ENCODE peak calls at places on chromosomes 5 and 9, in five cellular contexts. One of them, this sample, is unnamed.

GRCh38 chr5:80761176-80761575 is 106.4 kb upstream of the DHFR start:
- DNase-seq in tibial nerve: no peak
- DNase-seq in Peyer's patch: no peak
- DNase-seq in GM23338: peak
- DNase-seq in spleen: no peak
- DNase-seq in this sample: no peak

GRCh38 chr9:35800530-35800929 is 9.1 kb downstream of the NPR2 start:
- DNase-seq in Peyer's patch: no peak
- DNase-seq in GM23338: no peak
- DNase-seq in spleen: no peak
- DNase-seq in tibial nerve: no peak
- DNase-seq in this sample: no peak

GRCh38 chr9:121861501-121862180 is 210.2 kb downstream of the DAB2IP start:
- DNase-seq in GM23338: peak
- DNase-seq in Peyer's patch: peak
- DNase-seq in spleen: no peak
- DNase-seq in tibial nerve: no peak
- DNase-seq in this sample: no peak

GRCh38 chr9:131810351-131811170 is 70.7 kb upstream of the RAPGEF1 start:
- DNase-seq in tibial nerve: no peak
- DNase-seq in spleen: no peak
- DNase-seq in Peyer's patch: no peak
- DNase-seq in GM23338: no peak
- DNase-seq in this sample: no peak

GRCh38 chr9:98437458-98438034 is 182.1 kb upstream of the TBC1D2 start:
- DNase-seq in tibial nerve: no peak
- DNase-seq in GM23338: no peak
- DNase-seq in spleen: no peak
- DNase-seq in Peyer's patch: no peak
- DNase-seq in this sample: no peak

GRCh38 chr9:78932849-78933627 is 636.1 kb downstream of the PSAT1 start:
- DNase-seq in Peyer's patch: no peak
- DNase-seq in spleen: no peak
- DNase-seq in GM23338: no peak
- DNase-seq in tibial nerve: no peak
- DNase-seq in this sample: no peak

GRCh38 chr9:18390393-18390792 is 83.6 kb upstream of the ADAMTSL1 start:
- DNase-seq in tibial nerve: no peak
- DNase-seq in Peyer's patch: no peak
- DNase-seq in spleen: no peak
- DNase-seq in GM23338: no peak
- DNase-seq in this sample: no peak

GRCh38 chr9:117044241-117044640 is 357.1 kb downstream of the TRIM32 start:
- DNase-seq in tibial nerve: no peak
- DNase-seq in spleen: no peak
- DNase-seq in Peyer's patch: no peak
- DNase-seq in GM23338: peak
- DNase-seq in this sample: no peak

GRCh38 chr9:97769208-97769607 is 72.1 kb upstream of the XPA start:
- DNase-seq in Peyer's patch: no peak
- DNase-seq in spleen: no peak
- DNase-seq in tibial nerve: no peak
- DNase-seq in GM23338: no peak
- DNase-seq in this sample: no peak

GRCh38 chr5:40227366-40227765 is 452.3 kb upstream of the PTGER4 start:
- DNase-seq in tibial nerve: no peak
- DNase-seq in GM23338: no peak
- DNase-seq in spleen: no peak
- DNase-seq in Peyer's patch: no peak
- DNase-seq in this sample: no peak

GRCh38 chr9:124477211-124478013 is 27.2 kb downstream of the ADGRD2 start:
- DNase-seq in GM23338: peak
- DNase-seq in spleen: no peak
- DNase-seq in tibial nerve: no peak
- DNase-seq in Peyer's patch: no peak
- DNase-seq in this sample: no peak

GRCh38 chr5:67494186-67494842 is 297.7 kb upstream of the CD180 start:
- DNase-seq in tibial nerve: no peak
- DNase-seq in GM23338: no peak
- DNase-seq in spleen: no peak
- DNase-seq in Peyer's patch: no peak
- DNase-seq in this sample: no peak

GRCh38 chr5:67495072-67495471 is 298.5 kb upstream of the CD180 start:
- DNase-seq in GM23338: no peak
- DNase-seq in Peyer's patch: no peak
- DNase-seq in spleen: no peak
- DNase-seq in tibial nerve: no peak
- DNase-seq in this sample: no peak

GRCh38 chr5:67496051-67496450 is 299.5 kb upstream of the CD180 start:
- DNase-seq in Peyer's patch: no peak
- DNase-seq in spleen: no peak
- DNase-seq in tibial nerve: no peak
- DNase-seq in GM23338: no peak
- DNase-seq in this sample: no peak

GRCh38 chr5:67490543-67491321 is 294.1 kb upstream of the CD180 start:
- DNase-seq in GM23338: no peak
- DNase-seq in tibial nerve: no peak
- DNase-seq in Peyer's patch: peak
- DNase-seq in spleen: no peak
- DNase-seq in this sample: no peak

DNA sequence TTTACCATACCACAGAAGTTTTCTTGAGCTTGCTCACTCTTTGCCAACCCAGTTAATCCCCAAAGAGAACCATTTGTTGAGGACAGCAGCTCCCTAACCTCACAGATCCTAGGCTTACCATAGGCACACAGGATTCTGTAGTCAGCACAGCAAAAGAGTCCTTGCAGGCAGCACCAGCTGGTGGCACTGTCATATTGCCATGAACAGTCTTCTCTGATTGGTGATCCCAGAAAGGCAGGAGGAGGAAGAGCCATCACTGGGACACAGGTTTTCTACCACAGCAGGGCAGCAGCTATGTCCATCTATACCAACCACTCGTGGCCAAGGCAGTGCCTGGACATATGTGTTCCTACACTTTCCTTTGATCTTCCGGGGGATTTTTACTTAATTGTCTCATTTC is 297.1 kb upstream of the CD180 start:
- DNase-seq in GM23338: peak
- DNase-seq in Peyer's patch: peak
- DNase-seq in spleen: no peak
- DNase-seq in tibial nerve: no peak
- DNase-seq in this sample: no peak
- TF ChIP-seq CTCF in GM23338: peak
- TF ChIP-seq CTCF in Peyer's patch: peak
- TF ChIP-seq CTCF in spleen: no peak
- TF ChIP-seq CTCF in tibial nerve: peak
- TF ChIP-seq CTCF in this sample: peak

GRCh38 chr5:79536193-79536906 is 22.4 kb upstream of the HOMER1 start:
- DNase-seq in GM23338: no peak
- DNase-seq in Peyer's patch: no peak
- DNase-seq in tibial nerve: no peak
- DNase-seq in spleen: no peak
- DNase-seq in this sample: no peak
- TF ChIP-seq CTCF in GM23338: no peak
- TF ChIP-seq CTCF in Peyer's patch: no peak
- TF ChIP-seq CTCF in tibial nerve: no peak
- TF ChIP-seq CTCF in spleen: no peak
- TF ChIP-seq CTCF in this sample: no peak

GRCh38 chr9:9912459-9912858 is 700.3 kb downstream of the PTPRD start:
- DNase-seq in Peyer's patch: no peak
- DNase-seq in spleen: no peak
- DNase-seq in tibial nerve: no peak
- DNase-seq in GM23338: peak
- DNase-seq in this sample: no peak
- TF ChIP-seq CTCF in Peyer's patch: peak
- TF ChIP-seq CTCF in spleen: no peak
- TF ChIP-seq CTCF in tibial nerve: no peak
- TF ChIP-seq CTCF in GM23338: peak
- TF ChIP-seq CTCF in this sample: no peak

DNA sequence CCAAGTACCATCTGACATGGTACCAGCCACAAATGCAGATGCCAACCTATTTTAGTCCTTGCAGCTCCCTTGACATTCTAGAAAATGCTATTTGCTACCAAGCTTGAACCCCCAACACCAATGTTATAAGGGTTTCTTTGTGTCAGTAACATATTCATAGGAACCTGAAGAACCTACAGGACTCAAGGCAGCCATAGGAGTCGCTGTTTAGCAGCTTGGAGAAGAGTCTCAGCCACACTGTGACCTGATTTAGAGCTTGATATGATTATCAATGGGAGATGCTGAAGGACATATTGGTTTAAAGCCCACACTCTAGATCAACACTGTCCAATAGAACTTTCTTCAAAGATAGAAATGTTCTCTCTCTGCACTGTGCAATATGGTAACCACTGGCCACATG is 6.4 kb upstream of the ZFR start:
- DNase-seq in GM23338: peak
- DNase-seq in tibial nerve: no peak
- DNase-seq in Peyer's patch: no peak
- DNase-seq in spleen: no peak
- DNase-seq in this sample: no peak
- TF ChIP-seq CTCF in GM23338: peak
- TF ChIP-seq CTCF in tibial nerve: no peak
- TF ChIP-seq CTCF in Peyer's patch: no peak
- TF ChIP-seq CTCF in spleen: no peak
- TF ChIP-seq CTCF in this sample: no peak

GRCh38 chr5:15992918-15993317 is 186.7 kb downstream of the MARCHF11 start:
- DNase-seq in GM23338: no peak
- DNase-seq in tibial nerve: no peak
- DNase-seq in Peyer's patch: no peak
- DNase-seq in spleen: no peak
- DNase-seq in this sample: no peak

GRCh38 chr5:15995206-15996052 is 184.2 kb downstream of the MARCHF11 start:
- DNase-seq in GM23338: peak
- DNase-seq in spleen: no peak
- DNase-seq in tibial nerve: no peak
- DNase-seq in Peyer's patch: no peak
- DNase-seq in this sample: no peak

GRCh38 chr5:15993334-15993733 is 186.3 kb downstream of the MARCHF11 start:
- DNase-seq in tibial nerve: no peak
- DNase-seq in spleen: no peak
- DNase-seq in Peyer's patch: no peak
- DNase-seq in GM23338: no peak
- DNase-seq in this sample: no peak

GRCh38 chr5:15991586-15991985 is 188.0 kb downstream of the MARCHF11 start:
- DNase-seq in tibial nerve: no peak
- DNase-seq in spleen: no peak
- DNase-seq in Peyer's patch: no peak
- DNase-seq in GM23338: no peak
- DNase-seq in this sample: no peak

GRCh38 chr5:15993934-15994333 is 185.7 kb downstream of the MARCHF11 start:
- DNase-seq in GM23338: peak
- DNase-seq in tibial nerve: no peak
- DNase-seq in spleen: no peak
- DNase-seq in Peyer's patch: no peak
- DNase-seq in this sample: no peak
- TF ChIP-seq CTCF in GM23338: peak
- TF ChIP-seq CTCF in tibial nerve: no peak
- TF ChIP-seq CTCF in spleen: no peak
- TF ChIP-seq CTCF in Peyer's patch: no peak
- TF ChIP-seq CTCF in this sample: no peak

This sample was measured in thoracic aorta.